ENCODE peak calls at places on chromosomes 4 and X, in ten cellular contexts. R is NCI-H345; M is AG09319; N is Caki2; C is pons; I is HEK293T; U is anterior cingulate cortex; V is activated CD4-positive, alpha-beta T cell treated with anti-CD3 and anti-CD28 coated beads, Interleukin-2, amount 10 ng/mL, durations not matched to agents 24 days and 14 days; B is GM20000; A is dorsolateral prefrontal cortex. J is an unnamed sample.

GRCh38 chr4:63211377-63211776 is 1197.9 kb downstream of the TECRL start:
- DNase-seq in R (no peak), M (no peak), N (no peak), C (no peak), I (no peak), U (no peak), V (no peak), B (no peak), A (no peak), J (no peak)

GRCh38 chr4:153211986-153212720 is 7.9 kb downstream of the TRIM2 start:
- DNase-seq in R (no peak), M (no peak), N (no peak), C (no peak), I (no peak), U (no peak), V (no peak), B (no peak), A (no peak), J (no peak)

GRCh38 chrX:150213481-150214030 is 149.6 kb upstream of the MAMLD1 start:
- DNase-seq in R (no peak), M (no peak), N (no peak), C (no peak), I (no peak), U (no peak), V (no peak), B (no peak), A (no peak), J (no peak)

GRCh38 chr4:112214397-112215264 is 17.0 kb upstream of the AP1AR start:
- DNase-seq in R (no peak), M (no peak), N (peak; percentile 19), C (no peak), I (peak; percentile 22), U (no peak), V (no peak), B (no peak), A (no peak), J (no peak)

GRCh38 chr4:187840814-187841213 is 154.8 kb upstream of the ZFP42 start:
- DNase-seq in R (no peak), M (no peak), N (no peak), C (no peak), I (no peak), U (no peak), V (no peak), B (no peak), A (no peak), J (no peak)

GRCh38 chr4:107379054-107379869 is 340.8 kb downstream of the PAPSS1 start:
- DNase-seq in R (no peak), M (no peak), N (no peak), C (peak; percentile 10), I (no peak), U (no peak), V (no peak), B (no peak), A (no peak), J (no peak)

GRCh38 chr4:16686195-16686594 is 212.2 kb downstream of the LDB2 start:
- DNase-seq in R (no peak), M (peak; percentile 71), N (peak; percentile 35), C (no peak), I (no peak), U (no peak), V (no peak), B (no peak), A (no peak), J (no peak)

GRCh38 chrX:24702362-24703184 is 8.9 kb downstream of the POLA1 start:
- DNase-seq in R (no peak), M (no peak), N (no peak), C (no peak), I (no peak), U (no peak), V (no peak), B (peak; percentile 60), A (no peak), J (no peak)

J was measured in right lobe of liver.